ENCODE peak calls at places on chromosome 7, in five cellular contexts. P is left ventricle myocardium superior; Z is stimulated activated CD4-positive, alpha-beta T cell treated with anti-CD3 and anti-CD28 coated beads, Interleukin-2, amount 100 ng/mL, for 24 hours; U is MV-4-11; C is activated CD4-positive, alpha-beta T cell treated with anti-CD3 and anti-CD28 coated beads, Interleukin-2, amount 10 ng/mL, durations not matched to agents 7 days and 5 days. Q is an unnamed sample.

GRCh38 chr7:2104107-2104710 is 128.5 kb downstream of the MAD1L1 start:
- DNase-seq in P (peak), U (peak), C (peak), Z (peak), Q (peak)

GRCh38 chr7:142807855-142808460 is 37.2 kb downstream of the PRSS2 start:
- DNase-seq in U (no peak), Z (no peak), C (peak), P (no peak), Q (no peak)

GRCh38 chr7:111083423-111083822 is 7.5 kb upstream of the LRRN3 start:
- DNase-seq in Z (no peak), U (peak), C (peak), P (no peak), Q (peak)

GRCh38 chr7:108181073-108181985 is 51.2 kb upstream of the LAMB4 start:
- DNase-seq in P (no peak), U (no peak), C (no peak), Z (no peak), Q (no peak)

GRCh38 chr7:1466524-1467271 is 7.4 kb upstream of the MICALL2 start:
- DNase-seq in Z (no peak), U (no peak), C (no peak), P (peak), Q (no peak)

GRCh38 chr7:1247527-1248041 is 14.9 kb downstream of the UNCX start:
- DNase-seq in P (peak), C (no peak), U (no peak), Z (no peak), Q (no peak)

GRCh38 chr7:44394636-44395035 is 69.2 kb upstream of the CAMK2B start:
- DNase-seq in Z (no peak), P (no peak), C (no peak), U (no peak), Q (no peak)

GRCh38 chr7:26357793-26358139 is 66.1 kb downstream of the SNX10 start:
- DNase-seq in C (no peak), Z (no peak), U (no peak), P (no peak), Q (no peak)

GRCh38 chr7:116598278-116598677 is 73.4 kb downstream of the CAV1 start:
- DNase-seq in P (no peak), Z (no peak), C (no peak), U (no peak), Q (no peak)

GRCh38 chr7:79236352-79237028 is 217.0 kb downstream of the MAGI2 start:
- DNase-seq in C (no peak), Z (no peak), P (no peak), U (no peak), Q (no peak)

GRCh38 chr7:97107192-97107800 is 10.2 kb upstream of the SDHAF3 start:
- DNase-seq in P (no peak), Z (no peak), C (no peak), U (peak), Q (no peak)

GRCh38 chr7:69564454-69565417 is 33.5 kb upstream of the AUTS2 start:
- DNase-seq in Z (no peak), C (no peak), P (no peak), U (no peak), Q (no peak)

GRCh38 chr7:116801092-116801710 is 61.2 kb upstream of the CAPZA2 start:
- DNase-seq in C (no peak), U (no peak), P (no peak), Z (no peak), Q (no peak)

GRCh38 chr7:27168265-27168947 is 3.1 kb upstream of the HOXA9 start:
- DNase-seq in Z (no peak), C (no peak), U (peak), P (peak), Q (peak)

Q was measured in GF-D8.